ENCODE peak calls at places on chromosomes 4 and X, in seven cellular contexts. Y, Q, A, C, X, E and K are unnamed samples.

GRCh38 chr4:94827481-94828110 is 69.8 kb downstream of the BMPR1B start:
- DNase-seq in A (no peak), C (no peak), X (no peak), Q (peak), Y (peak), E (peak), K (no peak)

GRCh38 chrX:152821145-152821765 is 9.3 kb downstream of the CETN2 start:
- DNase-seq in A (peak), Q (peak), E (peak), Y (peak), X (peak), C (peak), K (no peak)

GRCh38 chr4:1238676-1239000 is 10.3 kb downstream of the CTBP1 start:
- DNase-seq in Q (no peak), Y (no peak), E (no peak), C (no peak), A (peak), X (no peak), K (peak)

GRCh38 chrX:23373129-23373804 is 38.6 kb downstream of the PTCHD1 start:
- DNase-seq in C (no peak), Q (peak), A (no peak), X (no peak), E (no peak), Y (no peak), K (no peak)

GRCh38 chrX:41561045-41561444 is 113.9 kb downstream of the NYX start:
- DNase-seq in A (no peak), X (no peak), E (peak), Y (no peak), C (no peak), Q (peak), K (no peak)

GRCh38 chrX:88603237-88603636 is 143.8 kb upstream of the CPXCR1 start:
- DNase-seq in X (no peak), Q (no peak), C (no peak), E (no peak), Y (no peak), A (no peak), K (no peak)

GRCh38 chr4:186196063-186196462 is 4.7 kb downstream of the CYP4V2 start:
- DNase-seq in A (no peak), E (no peak), Q (no peak), X (no peak), C (no peak), Y (no peak), K (no peak)

GRCh38 chr4:102564399-102564921 is 63.3 kb downstream of the NFKB1 start:
- DNase-seq in X (no peak), Q (no peak), A (no peak), Y (no peak), C (no peak), E (no peak), K (no peak)

GRCh38 chrX:50448565-50448964 is 22.1 kb downstream of the DGKK start:
- DNase-seq in Q (no peak), E (no peak), C (peak), A (no peak), X (peak), Y (peak), K (no peak)

GRCh38 chr4:5894266-5894665 is 1.4 kb upstream of the CRMP1 start:
- DNase-seq in A (no peak), Y (no peak), E (no peak), Q (no peak), X (peak), C (no peak), K (no peak)

GRCh38 chr4:148315049-148315448 is 127.2 kb downstream of the NR3C2 start:
- DNase-seq in A (no peak), Y (no peak), E (no peak), X (no peak), Q (no peak), C (no peak), K (no peak)

GRCh38 chr4:94500696-94501095 is 49.0 kb downstream of the PDLIM5 start:
- DNase-seq in E (no peak), C (no peak), Y (no peak), X (no peak), A (no peak), Q (no peak), K (no peak)

GRCh38 chr4:109472343-109472761 is 38.7 kb downstream of the SEC24B start:
- DNase-seq in C (no peak), Q (peak), A (no peak), E (peak), Y (no peak), X (no peak), K (no peak)

GRCh38 chrX:39576081-39576701 is 521.6 kb downstream of the BCOR start:
- DNase-seq in E (no peak), Y (no peak), Q (no peak), A (peak), X (no peak), C (no peak), K (no peak)

GRCh38 chr4:34112573-34112972 is 2131.7 kb downstream of the ARAP2 start:
- DNase-seq in C (no peak), Y (no peak), A (no peak), Q (no peak), E (no peak), X (no peak), K (no peak)

GRCh38 chr4:8836664-8837171 is 34.9 kb downstream of the HMX1 start:
- DNase-seq in Y (no peak), X (no peak), E (no peak), A (no peak), Q (no peak), C (no peak), K (peak)

GRCh38 chrX:23907106-23907495 is 637 bp downstream of the APOO start:
- DNase-seq in A (no peak), E (no peak), Q (no peak), C (no peak), X (peak), Y (no peak), K (no peak)

GRCh38 chr4:139440971-139441370 is 12.9 kb upstream of the RAB33B start:
- DNase-seq in C (no peak), E (no peak), Q (no peak), X (no peak), Y (no peak), A (no peak), K (no peak)

GRCh38 chr4:53541577-53542206 is 49.6 kb downstream of the LNX1 start:
- DNase-seq in E (peak), X (peak), Q (peak), A (peak), C (no peak), Y (no peak), K (no peak)

GRCh38 chrX:153438522-153438921 is 7.3 kb downstream of the TREX2 start:
- DNase-seq in Y (no peak), E (peak), A (no peak), C (peak), X (peak), Q (peak), K (no peak)

GRCh38 chr4:154916068-154916467 is 135.0 kb downstream of the RBM46 start:
- DNase-seq in Y (no peak), A (no peak), E (no peak), X (no peak), Q (no peak), C (no peak), K (no peak)

GRCh38 chrX:39904816-39905474 is 192.8 kb downstream of the BCOR start:
- DNase-seq in X (no peak), Q (no peak), A (no peak), C (no peak), Y (no peak), E (no peak), K (no peak)

GRCh38 chrX:27132851-27133250 is 330.3 kb downstream of the PPP4R3C start:
- DNase-seq in E (peak), A (no peak), Q (no peak), X (no peak), C (no peak), Y (no peak), K (no peak)

GRCh38 chrX:44778254-44778653 is 65.6 kb upstream of the DUSP21 start:
- DNase-seq in A (no peak), E (no peak), C (no peak), Y (no peak), Q (no peak), X (no peak), K (no peak)

GRCh38 chrX:153703036-153703370 is 15.3 kb downstream of the SLC6A8 start:
- DNase-seq in X (no peak), E (no peak), A (no peak), C (no peak), Y (no peak), Q (no peak), K (peak)

GRCh38 chr4:153940916-153941315 is 152.0 kb upstream of the SFRP2 start:
- DNase-seq in C (no peak), A (no peak), Y (no peak), X (peak), E (no peak), Q (no peak), K (no peak)

GRCh38 chr4:76641351-76641750 is 206.3 kb downstream of the SHROOM3 start:
- DNase-seq in Y (no peak), A (no peak), E (no peak), Q (no peak), C (no peak), X (no peak), K (no peak)

GRCh38 chr4:76640252-76640925 is 205.4 kb downstream of the SHROOM3 start:
- DNase-seq in X (no peak), E (no peak), A (no peak), Q (no peak), Y (no peak), C (no peak), K (no peak)

GRCh38 chr4:76637704-76638361 is 202.8 kb downstream of the SHROOM3 start:
- DNase-seq in C (no peak), Q (no peak), X (no peak), E (no peak), Y (peak), A (no peak), K (no peak)

GRCh38 chr4:76641758-76642157 is 206.7 kb downstream of the SHROOM3 start:
- DNase-seq in E (no peak), A (no peak), Q (no peak), Y (no peak), C (no peak), X (no peak), K (no peak)

GRCh38 chr4:76639292-76639691 is 204.3 kb downstream of the SHROOM3 start:
- DNase-seq in C (no peak), Y (no peak), X (no peak), E (peak), Q (peak), A (no peak), K (no peak)
- H3K4me3 ChIP-seq in C (no peak), Y (no peak), X (no peak), E (no peak), Q (no peak), A (no peak), K (no peak)

GRCh38 chr4:157222764-157223145 is 2.2 kb downstream of the GRIA2 start:
- DNase-seq in C (no peak), A (peak), Q (no peak), Y (no peak), E (peak), X (no peak), K (no peak)
- H3K9ac ChIP-seq in C (no peak), A (no peak), Q (peak), Y (no peak), E (no peak), X (no peak), K (no peak)

GRCh38 chr4:124151031-124151430 is 561.5 kb downstream of the ANKRD50 start:
- DNase-seq in Q (peak), C (no peak), E (no peak), X (no peak), Y (no peak), A (no peak), K (no peak)
- H3K4me3 ChIP-seq in Q (no peak), C (no peak), E (no peak), X (no peak), Y (no peak), A (no peak), K (no peak)

DNA sequence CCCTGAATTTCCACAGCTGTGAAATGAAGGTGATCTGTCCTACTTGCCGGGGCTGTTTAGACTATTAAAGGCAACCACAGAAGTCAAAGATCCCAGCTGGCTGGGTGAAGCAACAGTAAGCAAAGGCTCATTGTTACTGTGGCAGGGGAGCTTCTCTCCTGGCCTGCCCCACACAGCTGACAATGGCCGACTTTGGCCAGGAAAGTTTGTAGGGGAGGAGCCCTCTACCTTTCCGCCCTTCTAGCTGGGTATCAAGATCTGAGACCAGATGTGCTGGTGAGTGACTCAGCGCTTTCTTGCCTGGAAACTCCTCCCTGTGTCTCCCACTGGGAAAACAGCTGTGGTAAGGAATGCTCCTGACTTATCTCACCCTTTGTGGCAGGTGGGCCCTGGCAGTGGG is 21.1 kb downstream of the RASSF6 start:
- DNase-seq in C (peak), Y (peak), A (no peak), Q (peak), X (no peak), E (peak), K (no peak)
- H3K9ac ChIP-seq in C (peak), Y (no peak), A (no peak), Q (no peak), X (peak), E (no peak), K (no peak)

GRCh38 chr4:156901871-156902270 is 69.7 kb downstream of the PDGFC start:
- DNase-seq in E (no peak), C (no peak), X (no peak), Q (no peak), Y (no peak), A (no peak), K (no peak)
- H3K4me3 ChIP-seq in E (no peak), C (no peak), X (no peak), Q (no peak), Y (no peak), A (no peak), K (no peak)

GRCh38 chrX:13473666-13474516 is 95.5 kb upstream of the EGFL6 start:
- DNase-seq in Q (peak), E (no peak), Y (no peak), X (no peak), C (no peak), A (no peak), K (no peak)
- H3K9ac ChIP-seq in Q (peak), E (no peak), Y (no peak), X (no peak), C (no peak), A (peak), K (no peak)

GRCh38 chrX:8845469-8845868 is 44.3 kb upstream of the FAM9A start:
- DNase-seq in E (no peak), X (no peak), Q (no peak), Y (no peak), A (no peak), C (no peak), K (no peak)
- H3K4me3 ChIP-seq in E (no peak), X (no peak), Q (peak), Y (no peak), A (no peak), C (no peak), K (no peak)